ENCODE peak calls at places on chromosomes 4 and X, in nine cellular contexts. I is kidney tubule cell; X is RWPE1; H is stimulated activated CD4-positive, alpha-beta T cell treated with anti-CD3 and anti-CD28 coated beads, TNF-alpha, amount 100 ng/mL, for 1 hour; W is RCC 7860; M is ELR; V is WERI-Rb-1; Y is T-helper 1 cell; L is NCI-H2029 treated with DMSO at 0.1 percent for 48 hours. P is an unnamed sample.

GRCh38 chrX:119816300-119816699 is 24.9 kb upstream of the RPL39 start:
- DNase-seq in I (no peak), X (no peak), H (no peak), W (no peak), M (no peak), V (no peak), Y (no peak), L (no peak), P (no peak)

GRCh38 chrX:302975-303374 is 15.6 kb downstream of the GTPBP6 start:
- DNase-seq in I (no peak), X (no peak), H (no peak), W (no peak), M (no peak), V (no peak), Y (no peak), L (no peak), P (no peak)

GRCh38 chr4:67236793-67237192 is 308.5 kb downstream of the CENPC start:
- DNase-seq in I (no peak), X (no peak), H (no peak), W (no peak), M (no peak), V (no peak), Y (no peak), L (no peak), P (no peak)

GRCh38 chrX:133681416-133681815 is 266.1 kb upstream of the GPC4 start:
- DNase-seq in I (peak; percentile 20), X (no peak), H (no peak), W (no peak), M (no peak), V (no peak), Y (no peak), L (no peak), P (no peak)

GRCh38 chr4:173257732-173258717 is 76.1 kb downstream of the HMGB2 start:
- DNase-seq in I (peak; percentile 70), X (peak; percentile 54), H (peak; percentile 14), W (peak; percentile 39), M (peak; percentile 72), V (peak; percentile 82), Y (peak; percentile 23), L (peak; percentile 47), P (peak; percentile 12)

GRCh38 chr4:41504167-41504566 is 33.8 kb upstream of the LIMCH1 start:
- DNase-seq in I (no peak), X (no peak), H (no peak), W (no peak), M (no peak), V (no peak), Y (no peak), L (no peak), P (no peak)

GRCh38 chr4:10701702-10702460 is 17.3 kb upstream of the CLNK start:
- DNase-seq in I (peak; percentile 57), X (no peak), H (no peak), W (no peak), M (peak; percentile 66), V (no peak), Y (no peak), L (no peak), P (no peak)

GRCh38 chrX:53268173-53268572 is 13.2 kb downstream of the IQSEC2 start:
- DNase-seq in I (no peak), X (peak; percentile 48), H (no peak), W (no peak), M (no peak), V (no peak), Y (no peak), L (no peak), P (no peak)

GRCh38 chrX:129983575-129984131 is 1.2 kb downstream of the BCORL1 start:
- DNase-seq in I (no peak), X (no peak), H (no peak), W (no peak), M (peak; percentile 36), V (peak; percentile 31), Y (no peak), L (no peak), P (no peak)

GRCh38 chr4:106362426-106362825 is 6.2 kb downstream of the GIMD1 start:
- DNase-seq in I (no peak), X (no peak), H (no peak), W (no peak), M (no peak), V (no peak), Y (no peak), L (no peak), P (no peak)

GRCh38 chr4:13047591-13047990 is 436.5 kb downstream of the RAB28 start:
- DNase-seq in I (no peak), X (no peak), H (no peak), W (no peak), M (no peak), V (no peak), Y (no peak), L (no peak), P (no peak)

GRCh38 chrX:131063613-131064012 is 5.5 kb downstream of the ARHGAP36 start:
- DNase-seq in I (no peak), X (no peak), H (no peak), W (no peak), M (no peak), V (peak; percentile 20), Y (no peak), L (no peak), P (no peak)

GRCh38 chr4:8906991-8907595 is 35.5 kb upstream of the HMX1 start:
- DNase-seq in I (no peak), X (no peak), H (no peak), W (no peak), M (no peak), V (peak; percentile 3), Y (no peak), L (no peak), P (no peak)

GRCh38 chr4:53307819-53308773 is 57.8 kb downstream of the SCFD2 start:
- DNase-seq in I (no peak), X (no peak), H (no peak), W (no peak), M (no peak), V (no peak), Y (no peak), L (no peak), P (no peak)

GRCh38 chr4:9811796-9812195 is 30.4 kb downstream of the DRD5 start:
- DNase-seq in I (no peak), X (no peak), H (no peak), W (no peak), M (no peak), V (no peak), Y (no peak), L (no peak), P (no peak)

P was measured in epithelial cell of proximal tubule.